ENCODE peak calls at places on chromosomes 2 and 18, in seven cellular contexts. G is HCT116, J is H1, W is K562, B is HepG2, Z is SK-N-SH, H is GM12878. D is an unnamed sample.

GRCh38 chr2:157325786-157326185 is at the start of gene ERMN:
- DNase-seq in G (no peak), J (no peak), W (no peak), B (no peak), Z (no peak), H (no peak), D (no peak)

GRCh38 chr2:173124441-173124840 is 48.8 kb downstream of the MAP3K20 start:
- DNase-seq in G (no peak), J (no peak), W (no peak), B (no peak), Z (no peak), H (no peak), D (no peak)

GRCh38 chr2:197500503-197501179 is 462 bp downstream of the HSPE1 start:
- DNase-seq in G (no peak), J (no peak), W (no peak), B (no peak), Z (no peak), H (no peak), D (no peak)

GRCh38 chr2:202317080-202317859 is 51.7 kb downstream of the NOP58 start:
- DNase-seq in G (peak), J (no peak), W (no peak), B (no peak), Z (peak), H (no peak), D (peak)

GRCh38 chr2:209721497-209721896 is 50.1 kb upstream of the UNC80 start:
- DNase-seq in G (no peak), J (no peak), W (no peak), B (no peak), Z (no peak), H (no peak), D (no peak)

GRCh38 chr2:226273440-226273839 is 526.2 kb downstream of the IRS1 start:
- DNase-seq in G (no peak), J (no peak), W (no peak), B (no peak), Z (no peak), H (no peak), D (no peak)

GRCh38 chr2:61222567-61222966 is 60.6 kb downstream of the C2orf74 start:
- DNase-seq in G (no peak), J (no peak), W (no peak), B (no peak), Z (no peak), H (no peak), D (no peak)

GRCh38 chr2:85347554-85347953 is 6.8 kb downstream of the RETSAT start:
- DNase-seq in G (no peak), J (no peak), W (no peak), B (no peak), Z (no peak), H (no peak), D (no peak)

GRCh38 chr2:235402444-235402843 is 91.4 kb upstream of the AGAP1 start:
- DNase-seq in G (peak), J (no peak), W (no peak), B (no peak), Z (no peak), H (no peak), D (peak)

GRCh38 chr2:9690716-9691498 is 60.1 kb upstream of the YWHAQ start:
- DNase-seq in G (no peak), J (no peak), W (peak), B (no peak), Z (peak), H (no peak), D (no peak)

GRCh38 chr2:47512581-47513083 is 109.7 kb downstream of the MSH2 start:
- DNase-seq in G (peak), J (no peak), W (peak), B (peak), Z (peak), H (no peak), D (peak)

GRCh38 chr2:214542251-214542650 is 131.4 kb downstream of the VWC2L start:
- DNase-seq in G (no peak), J (no peak), W (no peak), B (no peak), Z (no peak), H (no peak), D (no peak)

GRCh38 chr2:200585730-200586643 is at the start of gene AOX1:
- DNase-seq in G (no peak), J (peak), W (no peak), B (peak), Z (peak), H (no peak), D (no peak)

GRCh38 chr18:12656671-12657047 is 1.2 kb downstream of the SPIRE1 start:
- DNase-seq in G (no peak), J (no peak), W (peak), B (no peak), Z (peak), H (no peak), D (no peak)

GRCh38 chr2:74191596-74192380 is 6.6 kb upstream of the MTHFD2 start:
- DNase-seq in G (no peak), J (no peak), W (no peak), B (peak), Z (no peak), H (no peak), D (no peak)

GRCh38 chr2:23453936-23454460 is 69.0 kb downstream of the KLHL29 start:
- DNase-seq in G (no peak), J (no peak), W (no peak), B (no peak), Z (no peak), H (no peak), D (no peak)

GRCh38 chr2:73069041-73069854 is 2.3 kb downstream of the SFXN5 start:
- DNase-seq in G (no peak), J (no peak), W (peak), B (no peak), Z (no peak), H (no peak), D (no peak)

GRCh38 chr2:161988589-161988988 is 85.4 kb downstream of the DPP4 start:
- DNase-seq in G (no peak), J (no peak), W (peak), B (no peak), Z (no peak), H (no peak), D (no peak)

GRCh38 chr2:97067279-97068004 is 27.2 kb downstream of the FAHD2B start:
- DNase-seq in G (no peak), J (no peak), W (no peak), B (no peak), Z (no peak), H (no peak), D (no peak)

GRCh38 chr18:28039078-28039477 is 137.9 kb downstream of the CDH2 start:
- DNase-seq in G (no peak), J (no peak), W (no peak), B (no peak), Z (no peak), H (no peak), D (no peak)

GRCh38 chr2:149388120-149388816 is 57.9 kb downstream of the LYPD6 start:
- DNase-seq in G (no peak), J (no peak), W (no peak), B (no peak), Z (peak), H (no peak), D (peak)

GRCh38 chr2:159557437-159558034 is 58.8 kb downstream of the BAZ2B start:
- DNase-seq in G (peak), J (no peak), W (peak), B (peak), Z (no peak), H (peak), D (peak)

GRCh38 chr2:105220604-105221003 is 20.9 kb upstream of the GPR45 start:
- DNase-seq in G (no peak), J (no peak), W (no peak), B (no peak), Z (peak), H (no peak), D (no peak)

GRCh38 chr2:104286806-104287205 is 567.1 kb upstream of the POU3F3 start:
- DNase-seq in G (no peak), J (peak), W (no peak), B (no peak), Z (no peak), H (no peak), D (no peak)

GRCh38 chr2:182319556-182319955 is 107.3 kb downstream of the PDE1A start:
- DNase-seq in G (no peak), J (no peak), W (no peak), B (no peak), Z (no peak), H (no peak), D (no peak)

GRCh38 chr18:34710430-34711386 is 610 bp downstream of the DTNA start:
- DNase-seq in G (no peak), J (no peak), W (no peak), B (no peak), Z (peak), H (no peak), D (no peak)

GRCh38 chr2:64115808-64116598 is 28.2 kb downstream of the PELI1 start:
- DNase-seq in G (no peak), J (no peak), W (no peak), B (peak), Z (no peak), H (no peak), D (no peak)

GRCh38 chr2:212915121-212915782 is 236.2 kb downstream of the IKZF2 start:
- DNase-seq in G (no peak), J (no peak), W (no peak), B (no peak), Z (no peak), H (no peak), D (no peak)

GRCh38 chr2:167509585-167509984 is 621.3 kb downstream of the XIRP2 start:
- DNase-seq in G (no peak), J (no peak), W (no peak), B (peak), Z (no peak), H (no peak), D (peak)

GRCh38 chr2:63078852-63079606 is 28.4 kb downstream of the OTX1 start:
- DNase-seq in G (peak), J (peak), W (peak), B (peak), Z (peak), H (no peak), D (no peak)

GRCh38 chr2:43605079-43605655 is 9.3 kb upstream of the THADA start:
- DNase-seq in G (peak), J (no peak), W (peak), B (peak), Z (peak), H (no peak), D (peak)

GRCh38 chr18:46554406-46554805 is 102.6 kb downstream of the LOXHD1 start:
- DNase-seq in G (no peak), J (no peak), W (no peak), B (no peak), Z (no peak), H (no peak), D (no peak)

GRCh38 chr2:177876950-177877349 is 195.6 kb downstream of the PDE11A start:
- DNase-seq in G (no peak), J (no peak), W (no peak), B (no peak), Z (no peak), H (no peak), D (no peak)

GRCh38 chr2:137093116-137093515 is 327.8 kb downstream of the THSD7B start:
- DNase-seq in G (no peak), J (no peak), W (no peak), B (no peak), Z (no peak), H (no peak), D (no peak)

GRCh38 chr2:181985632-181986205 is at the start of gene PPP1R1C:
- DNase-seq in G (no peak), J (no peak), W (no peak), B (no peak), Z (no peak), H (no peak), D (no peak)

GRCh38 chr2:206379321-206379720 is 64.0 kb upstream of the ADAM23 start:
- DNase-seq in G (no peak), J (no peak), W (no peak), B (no peak), Z (no peak), H (no peak), D (no peak)
- TF ChIP-seq JUND in G (no peak), J (no peak), W (no peak), B (no peak), Z (no peak), H (no peak), D (no peak)

GRCh38 chr2:103152556-103152955 is 390.7 kb downstream of the TMEM182 start:
- DNase-seq in G (no peak), J (no peak), W (no peak), B (no peak), Z (no peak), H (no peak), D (no peak)
- TF ChIP-seq JUND in G (no peak), J (no peak), W (no peak), B (no peak), Z (no peak), H (no peak), D (no peak)

GRCh38 chr2:180572346-180572745 is 408.1 kb upstream of the UBE2E3 start:
- DNase-seq in G (no peak), J (no peak), W (no peak), B (no peak), Z (no peak), H (no peak), D (no peak)

GRCh38 chr2:180573951-180574350 is 406.5 kb upstream of the UBE2E3 start:
- DNase-seq in G (peak), J (no peak), W (no peak), B (no peak), Z (no peak), H (no peak), D (no peak)

GRCh38 chr2:180571559-180571958 is 408.8 kb upstream of the UBE2E3 start:
- DNase-seq in G (no peak), J (no peak), W (no peak), B (no peak), Z (no peak), H (no peak), D (no peak)

GRCh38 chr2:180570864-180571263 is 409.5 kb upstream of the UBE2E3 start:
- DNase-seq in G (no peak), J (no peak), W (no peak), B (no peak), Z (no peak), H (no peak), D (no peak)
- TF ChIP-seq JUND in G (no peak), J (no peak), W (no peak), B (no peak), Z (no peak), H (no peak), D (no peak)

GRCh38 chr2:205609036-205609607 is 73.2 kb upstream of the NRP2 start:
- DNase-seq in G (no peak), J (no peak), W (no peak), B (no peak), Z (no peak), H (no peak), D (no peak)

GRCh38 chr2:205610437-205610836 is 71.9 kb upstream of the NRP2 start:
- DNase-seq in G (no peak), J (no peak), W (no peak), B (no peak), Z (no peak), H (no peak), D (no peak)

GRCh38 chr2:205614965-205615364 is 67.3 kb upstream of the NRP2 start:
- DNase-seq in G (no peak), J (no peak), W (no peak), B (no peak), Z (no peak), H (no peak), D (no peak)

GRCh38 chr2:205613970-205614559 is 68.2 kb upstream of the NRP2 start:
- DNase-seq in G (no peak), J (no peak), W (no peak), B (no peak), Z (peak), H (no peak), D (no peak)

GRCh38 chr2:205612661-205613060 is 69.6 kb upstream of the NRP2 start:
- DNase-seq in G (no peak), J (no peak), W (peak), B (no peak), Z (peak), H (no peak), D (no peak)
- TF ChIP-seq JUND in G (no peak), J (no peak), W (no peak), B (no peak), Z (no peak), H (no peak), D (no peak)

GRCh38 chr2:158394453-158394852 is 62.1 kb downstream of the CCDC148 start:
- DNase-seq in G (no peak), J (no peak), W (no peak), B (no peak), Z (no peak), H (no peak), D (no peak)

GRCh38 chr2:158392683-158393082 is 63.9 kb downstream of the CCDC148 start:
- DNase-seq in G (no peak), J (no peak), W (no peak), B (no peak), Z (no peak), H (no peak), D (no peak)

GRCh38 chr2:158391361-158391760 is 65.2 kb downstream of the CCDC148 start:
- DNase-seq in G (no peak), J (no peak), W (no peak), B (no peak), Z (no peak), H (no peak), D (no peak)

GRCh38 chr2:158395166-158395565 is 61.4 kb downstream of the CCDC148 start:
- DNase-seq in G (no peak), J (no peak), W (no peak), B (no peak), Z (no peak), H (no peak), D (peak)

DNA sequence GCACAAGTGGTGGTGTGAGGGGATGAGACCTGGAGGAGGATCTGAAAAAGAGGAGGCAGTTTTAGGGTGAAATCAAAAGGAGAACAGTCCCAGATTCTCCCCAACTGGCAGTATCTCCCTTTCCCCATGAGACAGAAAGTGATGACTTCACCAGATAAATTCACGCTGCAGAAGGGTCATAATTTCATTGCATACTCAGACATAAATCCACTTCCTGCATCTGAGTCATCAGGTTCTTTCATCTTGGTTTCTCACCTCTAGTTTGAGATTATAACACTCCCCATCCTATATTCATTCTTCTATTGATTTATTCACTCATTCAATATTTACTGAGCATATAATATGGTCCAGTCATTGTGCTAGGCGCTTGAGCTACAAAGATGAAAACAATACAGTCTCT is 64.7 kb downstream of the CCDC148 start:
- DNase-seq in G (peak), J (no peak), W (peak), B (peak), Z (no peak), H (no peak), D (no peak)
- TF ChIP-seq JUND in G (peak), J (no peak), W (no peak), B (no peak), Z (no peak), H (no peak), D (no peak)

GRCh38 chr2:241659150-241659739 is 21.8 kb downstream of the ATG4B start:
- DNase-seq in G (no peak), J (peak), W (peak), B (peak), Z (peak), H (no peak), D (peak)
- TF ChIP-seq JUND in G (no peak), J (no peak), W (no peak), B (no peak), Z (no peak), H (no peak), D (no peak)

DNA sequence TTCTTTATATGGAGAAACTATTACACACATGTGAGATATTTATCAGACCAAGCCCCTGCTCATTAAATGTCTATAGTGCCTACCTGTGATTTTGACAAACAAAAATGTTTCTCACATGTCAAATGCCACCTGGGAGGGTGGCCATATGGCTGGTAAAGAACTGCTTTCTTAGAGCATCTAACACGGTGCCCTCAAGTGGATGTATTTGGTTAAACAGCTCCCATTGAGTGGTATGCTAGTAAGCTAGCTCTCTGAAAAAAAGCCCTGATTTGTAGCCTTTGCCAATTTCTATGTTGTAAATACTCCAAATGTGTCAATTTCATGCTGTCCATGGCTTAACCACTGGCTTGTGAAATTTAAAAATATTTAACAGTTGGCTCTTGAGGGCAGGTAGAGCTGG is 94.6 kb downstream of the PMAIP1 start:
- DNase-seq in G (peak), J (no peak), W (no peak), B (no peak), Z (no peak), H (no peak), D (peak)
- TF ChIP-seq JUND in G (no peak), J (no peak), W (no peak), B (no peak), Z (no peak), H (no peak), D (no peak)

GRCh38 chr18:47873625-47874024 is 56.8 kb downstream of the SMAD2 start:
- DNase-seq in G (no peak), J (no peak), W (no peak), B (no peak), Z (no peak), H (no peak), D (no peak)
- TF ChIP-seq JUND in G (no peak), J (no peak), W (no peak), B (no peak), Z (no peak), H (no peak), D (no peak)

DNA sequence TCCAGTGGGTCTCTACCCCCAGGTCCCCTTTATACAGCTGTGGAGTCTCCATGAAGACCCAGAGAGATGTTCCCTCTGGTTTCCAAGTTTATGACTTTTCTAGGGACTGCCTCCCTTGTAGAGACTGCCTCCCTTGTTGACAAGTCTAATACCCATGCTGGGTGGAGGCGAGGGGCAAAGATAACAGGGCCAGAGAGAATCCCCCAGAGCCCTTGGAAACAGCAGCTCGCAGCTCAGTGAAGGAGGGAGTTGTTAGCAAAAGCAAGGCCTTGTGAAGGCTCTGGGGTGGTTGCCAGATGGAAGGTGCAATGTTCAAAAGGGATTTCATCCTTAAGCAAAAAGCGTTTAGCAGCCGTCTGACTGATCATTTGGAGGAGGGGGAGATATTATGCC is 75.0 kb upstream of the GATA6 start:
- DNase-seq in G (no peak), J (no peak), W (peak), B (no peak), Z (no peak), H (no peak), D (no peak)
- TF ChIP-seq JUND in G (no peak), J (no peak), W (no peak), B (no peak), Z (no peak), H (no peak), D (no peak)